ENCODE peak calls at places on chromosomes 5 and 9, in five cellular contexts. A, F, E, R and L are unnamed samples.

GRCh38 chr5:157241483-157241882 is 24.4 kb upstream of the CYFIP2 start:
- DNase-seq in F (no peak), E (no peak), R (no peak), A (no peak), L (no peak)

GRCh38 chr9:561430-561829 is 280.1 kb upstream of the DMRT1 start:
- DNase-seq in E (no peak), R (no peak), F (no peak), A (no peak), L (no peak)

GRCh38 chr9:89920901-89921300 is 316.1 kb downstream of the GADD45G start:
- DNase-seq in E (no peak), R (no peak), A (no peak), F (no peak), L (no peak)

GRCh38 chr5:59592101-59592500 is 301.4 kb downstream of the PDE4D start:
- DNase-seq in F (no peak), E (no peak), R (no peak), A (no peak), L (no peak)

GRCh38 chr5:32916648-32917047 is 205.5 kb downstream of the NPR3 start:
- DNase-seq in A (no peak), F (no peak), E (peak), R (no peak), L (peak)

GRCh38 chr9:115808108-115808507 is 345.5 kb upstream of the PAPPA start:
- DNase-seq in E (no peak), A (no peak), F (no peak), R (no peak), L (no peak)

GRCh38 chr9:108035485-108035884 is 545.9 kb upstream of the KLF4 start:
- DNase-seq in E (no peak), F (no peak), A (no peak), R (no peak), L (no peak)

GRCh38 chr5:162078805-162079204 is 11.2 kb downstream of the GABRG2 start:
- DNase-seq in A (no peak), E (no peak), R (no peak), F (no peak), L (no peak)

GRCh38 chr9:134315716-134316443 is 10.4 kb upstream of the RXRA start:
- DNase-seq in A (no peak), F (peak), E (no peak), R (no peak), L (no peak)

GRCh38 chr9:112728401-112728800 is 10.5 kb upstream of the INIP start:
- DNase-seq in E (no peak), A (no peak), F (no peak), R (no peak), L (no peak)

GRCh38 chr5:143968071-143968878 is 156.3 kb downstream of the HMHB1 start:
- DNase-seq in R (peak), A (no peak), F (no peak), E (peak), L (peak)

GRCh38 chr5:133932441-133933168 is 35.8 kb downstream of the C5orf15 start:
- DNase-seq in R (no peak), A (no peak), F (no peak), E (no peak), L (no peak)

GRCh38 chr9:68690088-68690487 is 15.0 kb upstream of the PIP5K1B start:
- DNase-seq in E (no peak), A (no peak), R (no peak), F (no peak), L (peak)

GRCh38 chr5:73641811-73642210 is 15.8 kb downstream of the ARHGEF28 start:
- DNase-seq in R (no peak), F (no peak), A (no peak), E (no peak), L (no peak)

GRCh38 chr5:145341842-145342241 is 493.3 kb downstream of the PRELID2 start:
- DNase-seq in E (no peak), R (no peak), F (no peak), A (no peak), L (no peak)

GRCh38 chr9:18442629-18443491 is 31.1 kb upstream of the ADAMTSL1 start:
- DNase-seq in R (peak), F (peak), E (peak), A (no peak), L (peak)

GRCh38 chr9:21395778-21396717 is 10.8 kb upstream of the IFNA2 start:
- DNase-seq in F (peak), R (peak), A (peak), E (peak), L (peak)

GRCh38 chr9:135326141-135326540 is 153.4 kb upstream of the PPP1R26 start:
- DNase-seq in A (no peak), E (no peak), R (no peak), F (no peak), L (no peak)

GRCh38 chr9:136012651-136013050 is 51.5 kb upstream of the UBAC1 start:
- DNase-seq in A (no peak), F (no peak), E (no peak), R (no peak), L (no peak)

GRCh38 chr5:139388198-139388821 is 1.4 kb downstream of the MZB1 start:
- DNase-seq in E (no peak), A (no peak), R (peak), F (no peak), L (no peak)

GRCh38 chr5:178116406-178116885 is 3.1 kb downstream of the N4BP3 start:
- DNase-seq in F (peak), A (peak), R (no peak), E (peak), L (no peak)

GRCh38 chr9:127495884-127496555 is 44.7 kb downstream of the LRSAM1 start:
- DNase-seq in E (no peak), F (no peak), R (no peak), A (no peak), L (no peak)

GRCh38 chr5:53335115-53335514 is 145.3 kb upstream of the FST start:
- DNase-seq in F (no peak), A (no peak), E (no peak), R (no peak), L (no peak)

GRCh38 chr5:126513703-126514102 is 81.3 kb downstream of the ALDH7A1 start:
- DNase-seq in R (no peak), E (no peak), A (no peak), F (no peak), L (no peak)